ENCODE peak calls at places on chromosomes 6 and 20, in four cellular contexts. G is CD8-positive, alpha-beta memory T cell; O is SJCRH30; W is fibroblast of lung. S is an unnamed sample.

GRCh38 chr6:127951172-127951995 is 50.5 kb upstream of the THEMIS start:
- DNase-seq in G (peak; percentile 68), W (no peak), O (no peak), S (no peak)

GRCh38 chr6:127178746-127179145 is 60.3 kb downstream of the RSPO3 start:
- DNase-seq in W (peak; percentile 74), G (no peak), O (no peak), S (no peak)

GRCh38 chr6:154865291-154865690 is 129.8 kb upstream of the TIAM2 start:
- DNase-seq in G (no peak), O (no peak), W (peak; percentile 15), S (no peak)

GRCh38 chr6:83911278-83911677 is 51.8 kb downstream of the CYB5R4 start:
- DNase-seq in O (no peak), W (peak; percentile 63), G (no peak), S (no peak)

GRCh38 chr6:129516787-129517186 is 193.2 kb downstream of the ARHGAP18 start:
- DNase-seq in W (no peak), G (no peak), O (no peak), S (no peak)

GRCh38 chr6:50845499-50846108 is 26.9 kb downstream of the TFAP2B start:
- DNase-seq in O (no peak), W (no peak), G (no peak), S (no peak)

GRCh38 chr6:107634147-107635057 is 144.5 kb downstream of the SOBP start:
- DNase-seq in W (peak; percentile 24), O (no peak), G (no peak), S (peak; percentile 49)

GRCh38 chr20:57433658-57434389 is 42.6 kb downstream of the RBM38 start:
- DNase-seq in G (peak; percentile 40), W (no peak), O (peak; percentile 57), S (no peak)

GRCh38 chr20:48489656-48490055 is 338.1 kb downstream of the PREX1 start:
- DNase-seq in G (no peak), W (no peak), O (peak; percentile 98), S (no peak)

GRCh38 chr6:119627908-119628669 is 278.5 kb upstream of the MAN1A1 start:
- DNase-seq in O (no peak), W (peak; percentile 76), G (no peak), S (no peak)

GRCh38 chr20:9508696-9509178 is 5.7 kb upstream of the LAMP5 start:
- DNase-seq in O (no peak), W (no peak), G (no peak), S (no peak)

GRCh38 chr20:9508240-9508661 is 6.1 kb upstream of the LAMP5 start:
- DNase-seq in G (no peak), O (no peak), W (no peak), S (no peak)

GRCh38 chr20:9507544-9508239 is 6.7 kb upstream of the LAMP5 start:
- DNase-seq in W (no peak), G (no peak), O (no peak), S (no peak)

GRCh38 chr20:9506337-9506821 is 8.0 kb upstream of the LAMP5 start:
- DNase-seq in O (no peak), W (no peak), G (no peak), S (no peak)

DNA sequence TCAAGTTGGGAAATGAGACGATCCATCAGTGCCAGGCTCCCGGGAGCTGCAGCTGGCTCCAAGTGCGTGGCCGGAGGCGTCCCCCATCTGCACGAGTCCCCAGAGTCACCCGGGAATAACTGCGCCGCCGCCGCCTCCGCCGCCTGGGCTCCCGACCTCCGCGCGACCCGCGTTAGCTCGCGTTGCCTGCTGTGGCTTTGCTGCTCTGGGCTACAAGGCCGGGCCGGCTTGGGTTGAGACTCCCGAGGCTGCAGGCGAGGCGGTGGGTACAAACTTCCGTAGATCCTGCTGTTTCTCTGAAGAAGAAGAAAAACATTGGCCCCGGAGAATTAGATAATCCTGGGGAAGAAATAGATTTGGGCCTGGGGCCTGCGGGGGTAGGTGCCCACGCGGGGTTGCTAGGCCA is 7.4 kb upstream of the LAMP5 start:
- DNase-seq in W (no peak), G (no peak), O (no peak), S (no peak)
- H3K27me3 ChIP-seq in W (peaks cover 29% of the 10 kb centered on the region), G (no peaks in the 10 kb centered on the region), O (peaks cover 16% of the 10 kb centered on the region), S (no peaks in the 10 kb centered on the region)

GRCh38 chr20:61315319-61315718 is 63.3 kb downstream of the CDH4 start:
- DNase-seq in O (no peak), G (no peak), W (no peak), S (no peak)
- H3K27me3 ChIP-seq in O (peaks cover 4% of the 10 kb centered on the region), G (no peaks in the 10 kb centered on the region), W (no peaks in the 10 kb centered on the region), S (no peaks in the 10 kb centered on the region)

DNA sequence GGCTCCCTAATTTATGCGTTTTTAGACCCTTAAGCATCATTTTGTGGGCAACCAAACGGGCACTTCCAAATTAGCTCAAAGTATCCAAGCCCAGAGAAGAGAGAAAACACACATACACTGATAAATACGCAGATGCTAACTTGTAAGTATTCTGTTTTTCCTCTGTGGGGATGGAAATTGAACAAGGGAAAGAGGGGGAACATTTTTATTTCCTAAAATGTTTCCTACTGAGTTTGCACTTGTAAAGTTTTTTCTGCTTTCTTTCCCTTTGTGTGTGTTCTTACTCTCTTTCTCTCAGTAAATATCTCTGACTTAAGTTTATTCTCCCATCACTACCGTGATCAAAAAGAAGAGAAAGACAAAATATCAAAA is 769 bp upstream of the NKX2-4 start:
- DNase-seq in W (no peak), G (no peak), O (no peak), S (no peak)
- H3K27me3 ChIP-seq in W (peaks cover 53% of the 10 kb centered on the region), G (peaks cover 64% of the 10 kb centered on the region), O (no peaks in the 10 kb centered on the region), S (peaks cover 8% of the 10 kb centered on the region)

DNA sequence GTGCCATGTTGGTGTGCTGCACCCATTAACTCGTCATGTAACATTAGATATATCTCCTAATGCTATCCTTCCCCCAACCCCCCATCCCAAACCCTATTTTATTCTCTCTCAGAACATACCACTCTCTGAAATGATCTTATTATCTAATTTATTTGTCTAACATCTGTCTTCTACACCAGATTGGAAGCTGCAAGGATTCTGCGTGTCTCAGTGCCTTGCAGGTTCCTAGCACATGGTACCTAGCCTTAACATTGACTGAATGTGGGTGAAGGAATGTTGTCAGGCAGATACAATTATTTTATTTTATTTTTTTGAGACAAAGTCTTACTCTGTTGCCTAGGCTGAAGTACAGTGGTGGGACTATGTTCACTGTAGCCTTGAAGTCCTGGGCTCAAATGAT is 124.9 kb downstream of the BCAS1 start:
- DNase-seq in G (no peak), W (no peak), O (no peak), S (no peak)
- H3K27me3 ChIP-seq in G (no peaks in the 10 kb centered on the region), W (no peaks in the 10 kb centered on the region), O (no peaks in the 10 kb centered on the region), S (no peaks in the 10 kb centered on the region)

GRCh38 chr6:170063431-170063830 is 227.4 kb downstream of the DLL1 start:
- DNase-seq in O (no peak), W (no peak), G (no peak), S (no peak)
- H3K27me3 ChIP-seq in O (peaks cover 3% of the 10 kb centered on the region), W (no peaks in the 10 kb centered on the region), G (no peaks in the 10 kb centered on the region), S (no peaks in the 10 kb centered on the region)

GRCh38 chr20:62485701-62486089 is 9.9 kb upstream of the GATA5 start:
- DNase-seq in O (no peak), W (no peak), G (no peak), S (no peak)
- H3K27me3 ChIP-seq in O (peaks cover 96% of the 10 kb centered on the region), W (peaks cover 21% of the 10 kb centered on the region), G (peaks cover 8% of the 10 kb centered on the region), S (no peaks in the 10 kb centered on the region)

GRCh38 chr6:41373919-41374617 is 38.7 kb downstream of the NCR2 start:
- DNase-seq in O (no peak), G (no peak), W (peak; percentile 15), S (no peak)
- H3K27me3 ChIP-seq in O (peaks cover 9% of the 10 kb centered on the region), G (peaks cover 51% of the 10 kb centered on the region), W (peaks cover 54% of the 10 kb centered on the region), S (peaks cover under 1% of the 10 kb centered on the region)

DNA sequence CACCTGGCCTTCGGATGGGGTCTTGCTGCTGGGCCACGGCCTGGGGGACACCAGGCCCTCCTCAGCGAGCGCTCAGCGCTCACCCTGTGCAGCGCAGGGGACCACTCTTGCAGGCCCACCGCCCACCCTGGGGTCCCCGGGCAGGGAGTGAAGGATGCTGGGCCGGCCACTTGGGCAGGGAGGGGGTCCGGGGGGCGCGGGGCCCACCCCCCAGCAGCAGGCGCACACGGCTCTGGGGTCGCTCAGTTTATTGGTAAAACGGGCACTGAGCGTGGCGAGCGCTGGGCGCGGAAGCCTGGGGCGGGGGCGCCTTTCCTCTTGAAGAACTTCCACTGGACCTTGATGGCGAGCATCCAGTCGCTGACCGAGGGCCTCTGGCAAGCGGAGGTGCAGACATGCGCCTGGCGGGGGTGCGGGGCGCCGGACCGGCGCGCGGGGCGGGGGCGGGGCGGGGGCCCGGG is 11.1 kb downstream of the EEF1A2 start:
- DNase-seq in O (no peak), G (no peak), W (no peak), S (no peak)
- H3K27me3 ChIP-seq in O (peaks cover 21% of the 10 kb centered on the region), G (peaks cover 6% of the 10 kb centered on the region), W (peaks cover 7% of the 10 kb centered on the region), S (no peaks in the 10 kb centered on the region)